ENCODE peak calls at places on chromosomes 16 and 17, in ten cellular contexts. B is fibroblast of pulmonary artery; L is GF-D8; R is activated T-helper 1 cell treated with Interleukin-2 at 50 U/mL for 16 hours; W is activated CD4-positive, alpha-beta T cell treated with anti-CD3 and anti-CD28 coated beads, Interleukin-2, amount 10 ng/mL, durations not matched to agents 24 days and 14 days; Q is thoracic aorta; V is NCI-H69; A is A549; M is AML-193; J is astrocyte of the spinal cord. H is an unnamed sample.

GRCh38 chr16:72537684-72538083 is 365.7 kb upstream of the PMFBP1 start:
- DNase-seq in W (no peak), R (no peak), M (no peak), A (no peak), J (peak; percentile 71), B (peak; percentile 55), V (no peak), Q (no peak), L (no peak), H (no peak)

GRCh38 chr17:17264430-17264829 is 16.6 kb downstream of the COPS3 start:
- DNase-seq in W (no peak), Q (no peak), A (no peak), M (no peak), J (no peak), L (no peak), V (no peak), B (no peak), R (no peak), H (no peak)

GRCh38 chr17:44642861-44643260 is 13.4 kb upstream of the MEIOC start:
- DNase-seq in B (no peak), Q (no peak), A (no peak), M (no peak), W (no peak), R (no peak), J (no peak), L (no peak), V (no peak), H (no peak)

GRCh38 chr17:28974451-28974850 is 23.1 kb upstream of the PHF12 start:
- DNase-seq in W (no peak), L (no peak), V (no peak), B (no peak), Q (no peak), A (no peak), R (no peak), J (no peak), M (no peak), H (no peak)

GRCh38 chr17:65772989-65773388 is 211.5 kb upstream of the AXIN2 start:
- DNase-seq in B (no peak), J (no peak), R (no peak), Q (no peak), V (no peak), A (no peak), L (no peak), W (no peak), M (no peak), H (no peak)

GRCh38 chr17:42772945-42773289 is 332 bp upstream of the VPS25 start:
- DNase-seq in B (no peak), Q (no peak), M (no peak), L (no peak), J (no peak), V (no peak), A (no peak), W (no peak), R (no peak), H (no peak)

GRCh38 chr17:32330142-32330541 is 11.8 kb downstream of the C17orf75 start:
- DNase-seq in Q (no peak), L (no peak), M (no peak), W (no peak), J (no peak), R (no peak), A (no peak), V (no peak), B (no peak), H (no peak)

GRCh38 chr17:78029697-78030096 is 71.2 kb downstream of the TNRC6C start:
- DNase-seq in J (no peak), Q (no peak), W (no peak), M (no peak), R (no peak), A (no peak), L (no peak), B (no peak), V (no peak), H (no peak)

GRCh38 chr17:2084129-2084765 is 29.3 kb downstream of the HIC1 start:
- DNase-seq in L (no peak), W (no peak), V (peak; percentile 32), R (no peak), Q (no peak), A (no peak), M (no peak), J (peak; percentile 52), B (peak; percentile 45), H (no peak)

GRCh38 chr16:87765473-87765775 is 362 bp downstream of the KLHDC4 start:
- DNase-seq in L (no peak), B (no peak), J (no peak), M (no peak), V (peak; percentile 50), W (peak; percentile 80), Q (no peak), R (peak; percentile 39), A (no peak), H (no peak)

GRCh38 chr17:34154916-34155730 is 100.0 kb upstream of the CCL2 start:
- DNase-seq in J (no peak), M (no peak), V (peak; percentile 66), Q (no peak), A (no peak), B (no peak), L (no peak), W (peak; percentile 63), R (no peak), H (no peak)

GRCh38 chr17:17546399-17547185 is 44.9 kb downstream of the PEMT start:
- DNase-seq in W (no peak), M (no peak), R (no peak), V (peak; percentile 21), L (no peak), B (no peak), Q (no peak), J (no peak), A (no peak), H (no peak)

GRCh38 chr16:15897834-15898254 is 9.4 kb upstream of the CEP20 start:
- DNase-seq in W (peak; percentile 79), J (peak; percentile 53), M (no peak), L (no peak), A (no peak), V (no peak), Q (no peak), B (no peak), R (no peak), H (no peak)

GRCh38 chr17:29590979-29591736 is 1.7 kb upstream of the GIT1 start:
- DNase-seq in J (no peak), A (peak; percentile 91), M (peak; percentile 51), Q (no peak), V (peak; percentile 92), W (peak; percentile 75), R (no peak), B (peak; percentile 49), L (peak; percentile 18), H (no peak)

GRCh38 chr17:73533127-73533526 is 111.1 kb downstream of the SDK2 start:
- DNase-seq in A (no peak), L (no peak), V (no peak), B (no peak), R (no peak), W (no peak), M (no peak), Q (no peak), J (no peak), H (peak; percentile 25)

GRCh38 chr16:14196011-14196410 is 124.9 kb downstream of the MRTFB start:
- DNase-seq in V (peak; percentile 17), J (no peak), W (no peak), Q (no peak), M (no peak), A (no peak), R (no peak), B (peak; percentile 65), L (no peak), H (no peak)

GRCh38 chr16:67301080-67301757 is 21.9 kb downstream of the PLEKHG4 start:
- DNase-seq in R (no peak), M (no peak), W (no peak), J (no peak), L (no peak), A (no peak), B (no peak), Q (no peak), V (no peak), H (no peak)

GRCh38 chr17:79657036-79657435 is 46.2 kb upstream of the RBFOX3 start:
- DNase-seq in J (no peak), B (no peak), V (no peak), A (no peak), R (no peak), M (no peak), W (no peak), L (no peak), Q (no peak), H (no peak)

GRCh38 chr16:72469932-72470331 is 298.0 kb upstream of the PMFBP1 start:
- DNase-seq in W (no peak), Q (no peak), A (no peak), M (no peak), J (no peak), R (no peak), L (no peak), V (no peak), B (no peak), H (no peak)

GRCh38 chr16:64250866-64251265 is 871.0 kb downstream of the CDH11 start:
- DNase-seq in J (peak; percentile 5), A (no peak), R (no peak), L (no peak), Q (no peak), M (no peak), V (no peak), B (peak; percentile 21), W (no peak), H (peak; percentile 22)

GRCh38 chr17:42313773-42314566 is 25.7 kb downstream of the STAT5A start:
- DNase-seq in Q (no peak), L (no peak), W (peak; percentile 70), J (no peak), V (no peak), B (no peak), A (no peak), R (no peak), M (no peak), H (no peak)

GRCh38 chr17:81370304-81370703 is 25.0 kb upstream of the BAHCC1 start:
- DNase-seq in W (no peak), A (no peak), M (no peak), B (no peak), V (no peak), J (no peak), R (no peak), Q (no peak), L (no peak), H (no peak)

GRCh38 chr17:7393613-7394451 is 493 bp downstream of the PLSCR3 start:
- DNase-seq in A (peak; percentile 51), R (peak; percentile 52), J (no peak), W (peak; percentile 84), V (peak; percentile 68), B (no peak), M (no peak), L (no peak), Q (no peak), H (no peak)

GRCh38 chr16:80300876-80301275 is 239.9 kb upstream of the DYNLRB2 start:
- DNase-seq in V (no peak), Q (no peak), W (no peak), L (no peak), R (no peak), B (peak; percentile 27), M (no peak), J (peak; percentile 51), A (no peak), H (no peak)

GRCh38 chr17:74443516-74444296 is 11.8 kb downstream of the GPRC5C start:
- DNase-seq in B (no peak), J (no peak), L (no peak), R (no peak), W (no peak), Q (no peak), V (no peak), M (no peak), A (no peak), H (no peak)

GRCh38 chr17:2462481-2462880 is 49.2 kb downstream of the METTL16 start:
- DNase-seq in W (no peak), R (no peak), J (no peak), V (peak; percentile 80), M (no peak), A (no peak), B (no peak), L (no peak), Q (no peak), H (no peak)

GRCh38 chr17:64994781-64995538 is 61.6 kb downstream of the GNA13 start:
- DNase-seq in Q (no peak), A (no peak), R (no peak), M (no peak), V (no peak), L (no peak), W (no peak), B (no peak), J (no peak), H (no peak)

GRCh38 chr17:33983824-33984574 is 271.1 kb upstream of the CCL2 start:
- DNase-seq in J (no peak), B (no peak), L (no peak), W (no peak), R (no peak), A (no peak), Q (no peak), V (peak; percentile 63), M (no peak), H (no peak)

H was measured in pons.